ENCODE peak calls at places on chromosome 5, in six cellular contexts. F is lung, E is PC-3, M is fibroblast of lung, U is spleen, B is tibial nerve. Q is an unnamed sample.

GRCh38 chr5:81787843-81788242 is 36.9 kb upstream of the SSBP2 start:
- DNase-seq in F (peak), E (no peak), M (peak), U (no peak), B (peak), Q (no peak)

GRCh38 chr5:175285263-175285662 is 158.7 kb downstream of the DRD1 start:
- DNase-seq in F (no peak), E (peak), M (peak), U (no peak), B (no peak), Q (no peak)

GRCh38 chr5:35651002-35651756 is 33.5 kb downstream of the SPEF2 start:
- DNase-seq in F (no peak), E (peak), M (peak), U (no peak), B (peak), Q (peak)

GRCh38 chr5:78562719-78563330 is 85.7 kb downstream of the LHFPL2 start:
- DNase-seq in F (no peak), E (no peak), M (no peak), U (no peak), B (peak), Q (no peak)

GRCh38 chr5:20601678-20602100 is 613.7 kb upstream of the CDH18 start:
- DNase-seq in F (no peak), E (peak), M (peak), U (no peak), B (no peak), Q (peak)

GRCh38 chr5:164893071-164893470 is 1387.7 kb downstream of the MAT2B start:
- DNase-seq in F (no peak), E (no peak), M (no peak), U (no peak), B (no peak), Q (no peak)

GRCh38 chr5:14138608-14139540 is 4.3 kb upstream of the TRIO start:
- DNase-seq in F (no peak), E (no peak), M (no peak), U (no peak), B (no peak), Q (no peak)

GRCh38 chr5:34854459-34855174 is 15.7 kb downstream of the TTC23L start:
- DNase-seq in F (no peak), E (peak), M (no peak), U (no peak), B (no peak), Q (no peak)

GRCh38 chr5:120539471-120539870 is 75.4 kb downstream of the PRR16 start:
- DNase-seq in F (no peak), E (no peak), M (no peak), U (no peak), B (no peak), Q (no peak)

GRCh38 chr5:115028557-115028956 is 141.2 kb downstream of the TRIM36 start:
- DNase-seq in F (no peak), E (no peak), M (no peak), U (no peak), B (no peak), Q (no peak)

GRCh38 chr5:134438641-134439621 is 27.2 kb upstream of the CDKN2AIPNL start:
- DNase-seq in F (peak), E (peak), M (peak), U (peak), B (peak), Q (no peak)

GRCh38 chr5:9263656-9264055 is 282.2 kb downstream of the SEMA5A start:
- DNase-seq in F (no peak), E (no peak), M (no peak), U (no peak), B (no peak), Q (no peak)

GRCh38 chr5:132011561-132012384 is at the start of gene ACSL6:
- DNase-seq in F (no peak), E (no peak), M (no peak), U (peak), B (no peak), Q (no peak)

GRCh38 chr5:97936246-97936645 is 753.2 kb upstream of the RIOK2 start:
- DNase-seq in F (no peak), E (no peak), M (no peak), U (no peak), B (no peak), Q (no peak)

GRCh38 chr5:79109527-79110492 is 1.8 kb upstream of the BHMT start:
- DNase-seq in F (no peak), E (peak), M (no peak), U (no peak), B (peak), Q (no peak)

GRCh38 chr5:148267972-148268371 is 622 bp upstream of the SPINK13 start:
- DNase-seq in F (no peak), E (no peak), M (no peak), U (no peak), B (no peak), Q (no peak)

GRCh38 chr5:79934681-79935080 is 56.4 kb downstream of the MTX3 start:
- DNase-seq in F (no peak), E (no peak), M (no peak), U (no peak), B (no peak), Q (no peak)

GRCh38 chr5:9344751-9345240 is 201.1 kb downstream of the SEMA5A start:
- DNase-seq in F (no peak), E (no peak), M (no peak), U (no peak), B (no peak), Q (no peak)

GRCh38 chr5:6783787-6784186 is 70.6 kb downstream of the TENT4A start:
- DNase-seq in F (no peak), E (no peak), M (no peak), U (no peak), B (no peak), Q (no peak)

GRCh38 chr5:100900142-100900795 is 2.8 kb downstream of the ST8SIA4 start:
- DNase-seq in F (peak), E (peak), M (peak), U (peak), B (peak), Q (no peak)

GRCh38 chr5:135509995-135510394 is 25.8 kb downstream of the NEUROG1 start:
- DNase-seq in F (no peak), E (no peak), M (no peak), U (no peak), B (no peak), Q (no peak)

GRCh38 chr5:135504376-135504775 is 31.4 kb downstream of the NEUROG1 start:
- DNase-seq in F (no peak), E (no peak), M (no peak), U (no peak), B (no peak), Q (no peak)

GRCh38 chr5:135505973-135506372 is 29.8 kb downstream of the NEUROG1 start:
- DNase-seq in F (no peak), E (peak), M (peak), U (no peak), B (no peak), Q (no peak)

GRCh38 chr5:135511858-135512257 is 23.9 kb downstream of the NEUROG1 start:
- DNase-seq in F (no peak), E (no peak), M (no peak), U (no peak), B (no peak), Q (no peak)

DNA sequence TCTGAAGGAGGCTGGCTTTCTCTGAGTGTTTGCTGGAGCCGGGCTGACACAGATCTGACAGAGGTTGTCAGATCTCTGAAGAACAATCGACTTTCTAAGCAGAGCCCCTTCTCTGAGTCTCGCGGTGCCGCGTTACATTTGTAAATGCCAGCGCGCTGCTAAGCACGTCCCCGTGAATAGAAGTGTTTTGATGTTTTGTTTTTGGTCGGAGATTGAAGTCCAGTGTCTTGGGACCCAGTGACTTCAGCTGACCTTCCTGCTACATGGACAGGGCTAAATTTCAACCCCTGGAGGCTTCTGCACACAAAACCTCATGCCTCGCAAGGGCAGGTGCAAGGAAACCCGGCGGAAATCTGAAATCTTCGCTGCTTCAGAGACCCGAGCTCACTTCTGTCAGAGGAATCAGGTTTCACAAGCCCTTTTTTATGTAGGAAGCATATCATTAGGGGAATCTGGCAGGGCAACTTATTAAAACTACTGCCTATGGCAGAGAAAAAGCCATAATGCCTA is 27.2 kb downstream of the NEUROG1 start:
- DNase-seq in F (no peak), E (no peak), M (no peak), U (no peak), B (no peak), Q (no peak)
- H3K4me3 ChIP-seq in F (no peak), E (no peak), M (no peak), U (no peak), B (no peak), Q (no peak)

GRCh38 chr5:136192015-136192525 is 892 bp downstream of the SMIM32 start:
- DNase-seq in F (no peak), E (no peak), M (no peak), U (peak), B (no peak), Q (no peak)
- H3K4me3 ChIP-seq in F (no peak), E (no peak), M (peak), U (no peak), B (peak), Q (no peak)

GRCh38 chr5:107149243-107149642 is 521.5 kb downstream of the EFNA5 start:
- DNase-seq in F (no peak), E (no peak), M (no peak), U (no peak), B (no peak), Q (no peak)
- H3K4me3 ChIP-seq in F (no peak), E (no peak), M (no peak), U (no peak), B (no peak), Q (no peak)

DNA sequence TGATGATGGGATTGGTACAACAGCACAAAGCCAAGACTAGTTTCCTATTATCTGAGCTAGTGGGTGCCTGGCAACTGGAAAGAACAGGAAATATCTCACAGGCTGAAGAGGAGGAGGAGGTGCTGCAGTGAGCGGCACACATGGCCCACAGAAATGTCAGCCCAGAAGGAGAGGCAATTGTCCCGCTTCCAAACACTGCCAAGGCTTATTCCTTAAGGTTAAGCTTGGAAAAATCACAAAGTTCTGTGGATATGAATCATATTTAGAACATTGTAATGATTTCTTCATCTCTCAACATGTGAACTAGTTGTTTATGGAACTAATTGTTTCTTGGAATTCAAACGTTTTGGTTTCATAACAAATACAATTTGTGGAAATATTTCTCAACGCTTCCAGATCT is 1019.5 kb upstream of the SEMA6A start:
- DNase-seq in F (peak), E (no peak), M (peak), U (no peak), B (peak), Q (no peak)
- H3K4me3 ChIP-seq in F (no peak), E (no peak), M (no peak), U (no peak), B (no peak), Q (no peak)

DNA sequence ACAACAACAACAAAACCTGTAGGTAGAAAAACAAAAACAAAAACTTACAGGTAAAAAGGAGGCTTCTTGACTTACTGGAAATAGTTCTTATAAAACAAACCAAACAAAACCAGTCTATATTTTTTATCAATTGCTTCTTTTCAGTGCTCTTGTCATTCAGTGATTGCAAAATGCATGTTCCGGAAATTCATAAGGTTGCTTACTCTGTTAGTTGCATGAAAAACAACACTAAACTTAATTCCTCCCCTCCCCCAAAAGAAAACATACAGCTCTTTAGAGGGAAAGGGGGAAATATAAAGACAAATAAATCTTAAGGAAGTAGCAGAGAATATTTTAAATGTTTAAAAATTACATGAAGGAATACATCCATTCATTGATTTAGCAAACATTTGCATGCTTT is 19.1 kb downstream of the CPEB4 start:
- DNase-seq in F (no peak), E (no peak), M (no peak), U (no peak), B (no peak), Q (no peak)
- H3K4me3 ChIP-seq in F (no peak), E (no peak), M (no peak), U (no peak), B (no peak), Q (no peak)

DNA sequence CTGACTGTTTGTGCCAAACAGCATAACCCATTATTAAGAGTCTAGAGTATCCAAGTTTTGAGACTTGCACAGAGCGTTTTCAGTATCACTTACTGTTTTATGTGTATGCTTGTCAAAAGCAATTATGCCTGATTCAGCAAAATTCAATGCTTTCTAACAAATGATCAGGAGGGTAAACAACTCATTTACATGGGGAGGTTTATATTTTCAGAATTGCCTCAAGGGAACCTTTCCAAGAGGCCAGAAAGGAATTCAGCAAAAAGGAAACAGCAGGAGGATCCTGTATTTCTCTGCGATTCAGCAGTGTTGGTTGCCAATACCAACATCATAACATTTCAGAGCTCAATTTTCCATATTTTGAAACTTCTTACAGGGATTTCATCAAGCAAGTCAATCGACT is 69.3 kb upstream of the DAB2 start:
- DNase-seq in F (no peak), E (no peak), M (peak), U (no peak), B (no peak), Q (no peak)
- H3K4me3 ChIP-seq in F (no peak), E (no peak), M (peak), U (no peak), B (no peak), Q (no peak)

DNA sequence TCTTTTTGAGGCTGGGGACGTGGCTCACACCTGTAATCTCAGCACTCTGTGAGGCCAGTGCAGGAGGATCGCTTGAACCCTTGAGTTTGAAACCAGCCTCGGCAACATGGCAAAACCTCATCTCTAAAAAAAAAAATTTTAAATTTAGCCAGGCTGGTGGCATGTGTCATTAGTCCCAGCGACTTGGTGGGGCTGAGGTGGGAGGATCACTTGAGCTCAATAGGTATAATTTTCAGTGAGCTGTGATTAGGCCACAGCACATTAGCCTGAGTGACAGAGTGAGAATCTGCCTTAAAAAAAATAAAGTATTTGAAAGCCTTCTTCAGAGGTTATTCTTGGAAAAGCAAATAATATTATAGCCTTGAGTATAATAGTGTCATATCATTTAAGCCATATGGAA is 41.8 kb downstream of the NSD1 start:
- DNase-seq in F (no peak), E (no peak), M (no peak), U (no peak), B (no peak), Q (no peak)
- H3K4me3 ChIP-seq in F (no peak), E (no peak), M (no peak), U (no peak), B (no peak), Q (no peak)

GRCh38 chr5:151225475-151225874 is 1.6 kb upstream of the CCDC69 start:
- DNase-seq in F (no peak), E (no peak), M (no peak), U (no peak), B (no peak), Q (no peak)

GRCh38 chr5:151223447-151224264 is at the start of gene CCDC69:
- DNase-seq in F (peak), E (peak), M (peak), U (peak), B (peak), Q (no peak)

GRCh38 chr5:151225071-151225470 is 1.2 kb upstream of the CCDC69 start:
- DNase-seq in F (no peak), E (no peak), M (no peak), U (no peak), B (no peak), Q (no peak)

GRCh38 chr5:151222769-151223446 is 984 bp downstream of the CCDC69 start:
- DNase-seq in F (peak), E (peak), M (no peak), U (peak), B (no peak), Q (no peak)

DNA sequence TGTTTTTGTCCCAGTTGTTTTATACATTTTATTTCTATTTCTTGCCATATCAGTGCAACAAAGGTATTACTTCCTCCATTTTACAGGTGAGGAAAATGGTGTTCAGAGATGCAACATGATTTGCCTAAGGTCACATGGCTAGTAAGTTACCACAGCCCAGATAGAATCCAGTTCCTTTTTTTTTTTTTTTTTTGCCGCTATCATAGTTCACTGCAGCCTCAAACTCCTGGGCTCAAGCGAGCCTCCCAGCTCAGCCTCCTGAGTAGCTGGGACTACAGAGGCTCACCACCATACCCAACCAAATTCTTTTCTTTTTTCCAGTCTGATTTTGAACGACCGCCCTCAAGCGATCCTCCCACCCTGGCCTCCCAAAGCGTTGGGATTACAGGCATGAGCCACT is 480 bp upstream of the CCDC69 start:
- DNase-seq in F (no peak), E (no peak), M (no peak), U (no peak), B (no peak), Q (no peak)
- H3K4me3 ChIP-seq in F (no peak), E (peak), M (peak), U (peak), B (peak), Q (no peak)

Q was measured in Jurkat, Clone E6-1.